ENCODE peak calls at places on chromosomes 2 and 18, in six cellular contexts. Y, N, C, F, X and W are unnamed samples.

GRCh38 chr2:46439582-46439981 is 39.8 kb upstream of the TMEM247 start:
- DNase-seq in Y (no peak), N (no peak), C (no peak), F (no peak), X (no peak), W (no peak)

GRCh38 chr2:231991664-231992063 is 30.2 kb downstream of the DIS3L2 start:
- DNase-seq in Y (peak; percentile 39), N (no peak), C (no peak), F (no peak), X (no peak), W (no peak)

GRCh38 chr2:111919794-111920608 is 21.6 kb downstream of the MERTK start:
- DNase-seq in Y (no peak), N (peak; percentile 69), C (peak; percentile 81), F (no peak), X (no peak), W (no peak)

GRCh38 chr2:187851955-187852624 is 297.9 kb upstream of the TFPI start:
- DNase-seq in Y (peak; percentile 5), N (no peak), C (no peak), F (no peak), X (no peak), W (no peak)

GRCh38 chr18:2981212-2981728 is 31.7 kb downstream of the LPIN2 start:
- DNase-seq in Y (peak; percentile 97), N (no peak), C (no peak), F (no peak), X (no peak), W (no peak)

GRCh38 chr2:134078349-134078748 is 175.5 kb upstream of the MGAT5 start:
- DNase-seq in Y (no peak), N (no peak), C (no peak), F (no peak), X (no peak), W (no peak)

GRCh38 chr2:48715042-48715899 is 40.3 kb downstream of the LHCGR start:
- DNase-seq in Y (peak; percentile 93), N (no peak), C (peak; percentile 86), F (no peak), X (no peak), W (no peak)

GRCh38 chr2:27356056-27356381 is 545 bp downstream of the GTF3C2 start:
- DNase-seq in Y (peak; percentile 62), N (peak; percentile 65), C (peak; percentile 75), F (no peak), X (peak; percentile 40), W (peak; percentile 51)

GRCh38 chr18:10386049-10386448 is 68.4 kb upstream of the APCDD1 start:
- DNase-seq in Y (no peak), N (no peak), C (no peak), F (no peak), X (no peak), W (no peak)

GRCh38 chr2:164456599-164456998 is 164.7 kb downstream of the GRB14 start:
- DNase-seq in Y (peak; percentile 54), N (no peak), C (no peak), F (no peak), X (no peak), W (no peak)

GRCh38 chr18:25134858-25135257 is 217.1 kb downstream of the ZNF521 start:
- DNase-seq in Y (peak; percentile 29), N (no peak), C (no peak), F (no peak), X (no peak), W (no peak)

GRCh38 chr2:119823734-119824334 is 64.1 kb downstream of the PTPN4 start:
- DNase-seq in Y (peak; percentile 74), N (no peak), C (no peak), F (no peak), X (no peak), W (no peak)

GRCh38 chr18:36672437-36673344 is 156.1 kb downstream of the TPGS2 start:
- DNase-seq in Y (peak; percentile 68), N (no peak), C (peak; percentile 28), F (no peak), X (no peak), W (no peak)

GRCh38 chr2:60707750-60708371 is 48.2 kb upstream of the PAPOLG start:
- DNase-seq in Y (peak; percentile 53), N (no peak), C (no peak), F (no peak), X (peak; percentile 1), W (no peak)

GRCh38 chr2:24245986-24246779 is 71.3 kb downstream of the FAM228A start:
- DNase-seq in Y (peak; percentile 11), N (no peak), C (no peak), F (no peak), X (no peak), W (no peak)

GRCh38 chr2:172012688-172013358 is 13.1 kb downstream of the METAP1D start:
- DNase-seq in Y (no peak), N (no peak), C (no peak), F (no peak), X (no peak), W (peak; percentile 15)

GRCh38 chr2:20745924-20746555 is 76.9 kb downstream of the LDAH start:
- DNase-seq in Y (peak; percentile 23), N (no peak), C (no peak), F (no peak), X (no peak), W (no peak)

GRCh38 chr2:240564191-240564570 is 4.0 kb downstream of the DUSP28 start:
- DNase-seq in Y (no peak), N (no peak), C (no peak), F (no peak), X (no peak), W (no peak)

DNA sequence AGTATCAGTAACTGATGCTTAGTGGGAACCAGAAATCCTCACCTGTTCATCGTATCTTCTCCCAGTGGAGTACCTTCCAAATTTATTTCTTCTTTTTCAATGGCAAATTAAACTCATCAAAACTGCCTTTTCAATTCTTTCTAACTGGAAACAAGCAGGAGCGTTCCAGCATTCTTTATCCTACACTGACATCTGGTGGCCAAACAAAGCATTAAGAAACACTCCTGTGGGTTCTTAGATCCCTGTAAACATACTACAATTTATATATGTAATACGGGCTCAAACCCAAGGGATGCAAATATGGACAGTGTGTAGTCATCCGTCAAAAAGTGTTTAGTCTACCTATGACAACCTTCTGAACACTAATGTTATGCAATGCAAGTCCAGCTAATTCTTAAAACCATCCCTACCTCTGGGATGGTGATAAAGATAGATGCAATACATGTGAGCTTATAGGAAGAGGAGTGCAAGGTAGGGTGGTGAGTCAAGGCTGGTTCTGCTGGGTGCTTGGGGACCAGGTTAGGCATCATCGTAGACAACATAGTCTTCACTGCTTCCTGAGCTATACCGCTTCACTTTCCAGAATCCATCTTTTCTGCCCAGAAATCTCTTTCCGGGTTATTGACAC is 375.0 kb downstream of the CTNNA2 start:
- DNase-seq in Y (peak; percentile 79), N (no peak), C (no peak), F (no peak), X (peak; percentile 43), W (peak; percentile 50)
- TF ChIP-seq CTCF in Y (peak; percentile 66), N (peak; percentile 52), C (peak; percentile 66), F (peak; percentile 34), X (peak; percentile 90), W (peak; percentile 86)

GRCh38 chr2:238876232-238876630 is 28.3 kb downstream of the TWIST2 start:
- DNase-seq in Y (no peak), N (no peak), C (no peak), F (no peak), X (no peak), W (no peak)

GRCh38 chr2:238875531-238876231 is 27.8 kb downstream of the TWIST2 start:
- DNase-seq in Y (no peak), N (no peak), C (no peak), F (no peak), X (no peak), W (no peak)

GRCh38 chr2:238874330-238875050 is 26.6 kb downstream of the TWIST2 start:
- DNase-seq in Y (no peak), N (no peak), C (no peak), F (no peak), X (no peak), W (no peak)

GRCh38 chr2:238873841-238874240 is 26.0 kb downstream of the TWIST2 start:
- DNase-seq in Y (no peak), N (no peak), C (no peak), F (no peak), X (no peak), W (no peak)

DNA sequence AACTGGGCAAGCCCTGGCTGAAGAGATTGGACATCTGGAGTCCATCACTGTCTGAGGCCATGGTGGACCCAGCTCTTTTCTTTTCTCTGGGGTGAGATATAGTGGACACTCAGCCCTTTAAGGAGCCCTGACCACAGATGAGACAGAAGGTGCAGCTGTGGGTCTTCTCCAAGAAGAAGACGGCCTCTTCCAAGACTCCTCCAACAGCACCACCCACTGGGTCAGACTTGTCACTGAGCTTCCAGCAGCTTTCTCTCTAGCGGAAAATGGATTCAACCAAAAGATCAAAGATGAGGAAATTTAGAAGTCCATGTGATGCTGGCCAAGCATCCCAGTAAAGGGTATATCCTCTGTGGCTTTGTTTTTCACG is 27.3 kb downstream of the TWIST2 start:
- DNase-seq in Y (peak; percentile 75), N (no peak), C (peak; percentile 32), F (no peak), X (no peak), W (no peak)
- TF ChIP-seq CTCF in Y (peak; percentile 72), N (no peak), C (no peak), F (no peak), X (peak; percentile 13), W (peak; percentile 16)

GRCh38 chr2:96254592-96254991 is 11.2 kb downstream of the TMEM127 start:
- DNase-seq in Y (no peak), N (no peak), C (no peak), F (no peak), X (no peak), W (no peak)

GRCh38 chr2:96250188-96250587 is 15.6 kb downstream of the TMEM127 start:
- DNase-seq in Y (no peak), N (no peak), C (no peak), F (no peak), X (no peak), W (no peak)

GRCh38 chr2:96251721-96252292 is 14.0 kb downstream of the TMEM127 start:
- DNase-seq in Y (peak; percentile 94), N (no peak), C (peak; percentile 27), F (no peak), X (peak; percentile 31), W (peak; percentile 82)

GRCh38 chr2:96252526-96252925 is 13.3 kb downstream of the TMEM127 start:
- DNase-seq in Y (no peak), N (no peak), C (no peak), F (no peak), X (no peak), W (no peak)

DNA sequence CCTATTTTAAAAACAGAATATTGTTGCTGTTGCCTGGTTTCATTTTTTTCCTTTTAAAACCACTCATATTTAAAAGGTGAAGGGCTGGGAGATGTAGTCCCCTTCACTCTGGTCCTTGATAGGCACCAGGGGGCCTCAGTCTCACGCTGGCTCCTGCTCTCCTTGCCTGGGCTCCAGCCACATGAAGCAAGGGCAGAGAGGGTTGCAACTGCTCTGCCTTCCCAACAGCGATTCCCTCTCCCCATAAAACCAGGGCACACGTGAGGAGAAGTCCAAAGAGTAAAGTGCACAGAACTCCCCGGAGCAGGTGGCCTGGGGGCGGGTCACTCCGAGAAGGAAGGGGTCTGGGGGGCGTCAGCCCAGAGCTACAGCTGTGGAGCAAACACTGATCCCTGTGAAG is 12.8 kb downstream of the TMEM127 start:
- DNase-seq in Y (no peak), N (no peak), C (no peak), F (no peak), X (no peak), W (no peak)
- TF ChIP-seq CTCF in Y (peak; percentile 4), N (peak; percentile 2), C (no peak), F (no peak), X (no peak), W (no peak)

DNA sequence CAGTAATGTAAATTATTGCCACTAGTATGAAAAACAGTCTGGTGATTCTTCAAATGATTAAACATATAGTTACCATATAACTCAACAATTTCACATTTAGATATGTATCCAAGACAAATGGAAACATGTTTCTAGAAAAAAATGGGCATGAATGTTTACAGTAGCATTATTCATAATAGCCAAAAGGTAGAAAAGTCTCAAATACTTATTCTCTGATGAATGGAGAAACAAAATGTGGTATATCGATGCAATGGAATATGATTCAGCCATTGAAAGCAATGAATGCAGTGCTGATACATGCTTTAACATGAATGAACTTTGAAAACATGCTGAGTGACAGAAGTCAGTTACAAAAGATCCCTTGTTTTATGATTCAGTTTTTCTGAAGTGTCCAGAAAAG is 304.7 kb upstream of the ZEB2 start:
- DNase-seq in Y (no peak), N (no peak), C (no peak), F (no peak), X (no peak), W (no peak)
- TF ChIP-seq CTCF in Y (no peak), N (no peak), C (no peak), F (no peak), X (no peak), W (no peak)